ENCODE peak calls at places on chromosomes 11 and 22, in six cellular contexts. Y, R, Q, L, U and F are unnamed samples.

GRCh38 chr11:26994579-26995210 is 783 bp downstream of the FIBIN start:
- DNase-seq in Y (no peak), R (peak; percentile 16), Q (no peak), L (no peak), U (no peak), F (no peak)

GRCh38 chr11:1073261-1073724 is 1.4 kb upstream of the MUC2 start:
- DNase-seq in Y (peak; percentile 46), R (peak; percentile 13), Q (no peak), L (no peak), U (no peak), F (peak; percentile 4)

GRCh38 chr22:35838849-35839646 is 121.4 kb downstream of the APOL5 start:
- DNase-seq in Y (peak; percentile 45), R (peak; percentile 22), Q (no peak), L (no peak), U (no peak), F (peak; percentile 24)

GRCh38 chr11:17746096-17746495 is 11.5 kb downstream of the KCNC1 start:
- DNase-seq in Y (no peak), R (no peak), Q (no peak), L (no peak), U (no peak), F (no peak)

GRCh38 chr22:42664976-42665831 is 16.0 kb upstream of the CYB5R3 start:
- DNase-seq in Y (no peak), R (no peak), Q (no peak), L (no peak), U (peak; percentile 93), F (no peak)

GRCh38 chr11:120244966-120245365 is 5.0 kb downstream of the POU2F3 start:
- DNase-seq in Y (no peak), R (no peak), Q (no peak), L (no peak), U (no peak), F (no peak)

GRCh38 chr11:75387742-75388294 is 11.5 kb upstream of the RPS3 start:
- DNase-seq in Y (no peak), R (no peak), Q (no peak), L (no peak), U (no peak), F (no peak)

GRCh38 chr22:35198738-35199137 is 58.6 kb upstream of the HMGXB4 start:
- DNase-seq in Y (no peak), R (no peak), Q (no peak), L (no peak), U (no peak), F (no peak)

GRCh38 chr22:32695451-32695891 is 106.0 kb upstream of the TIMP3 start:
- DNase-seq in Y (peak; percentile 87), R (no peak), Q (no peak), L (no peak), U (no peak), F (peak; percentile 21)

GRCh38 chr22:20956258-20957117 is 10.6 kb upstream of the AIFM3 start:
- DNase-seq in Y (peak; percentile 53), R (peak; percentile 61), Q (no peak), L (no peak), U (no peak), F (peak; percentile 73)

GRCh38 chr11:84249344-84250135 is 963.4 kb upstream of the CCDC90B start:
- DNase-seq in Y (no peak), R (no peak), Q (no peak), L (no peak), U (peak; percentile 25), F (no peak)

GRCh38 chr11:45141631-45142030 is 4.8 kb upstream of the PRDM11 start:
- DNase-seq in Y (no peak), R (no peak), Q (no peak), L (no peak), U (no peak), F (no peak)

GRCh38 chr11:125314264-125315087 is 149.9 kb downstream of the PKNOX2 start:
- DNase-seq in Y (no peak), R (no peak), Q (no peak), L (no peak), U (no peak), F (no peak)

GRCh38 chr11:24375896-24376295 is 121.0 kb upstream of the LUZP2 start:
- DNase-seq in Y (no peak), R (no peak), Q (no peak), L (no peak), U (no peak), F (no peak)

GRCh38 chr22:38941488-38941987 is 15.9 kb upstream of the APOBEC3A start:
- DNase-seq in Y (no peak), R (no peak), Q (no peak), L (no peak), U (peak; percentile 88), F (no peak)

GRCh38 chr11:20013346-20014066 is 146.8 kb downstream of the DBX1 start:
- DNase-seq in Y (peak; percentile 73), R (no peak), Q (no peak), L (peak; percentile 25), U (no peak), F (no peak)

GRCh38 chr11:103942646-103943045 is 93.8 kb upstream of the DDI1 start:
- DNase-seq in Y (no peak), R (no peak), Q (no peak), L (no peak), U (no peak), F (no peak)

GRCh38 chr11:1297576-1298473 is 11.6 kb downstream of the TOLLIP start:
- DNase-seq in Y (no peak), R (no peak), Q (no peak), L (no peak), U (no peak), F (no peak)

GRCh38 chr11:68021167-68021787 is 9.2 kb upstream of the NDUFS8 start:
- DNase-seq in Y (no peak), R (peak; percentile 53), Q (no peak), L (no peak), U (no peak), F (no peak)

GRCh38 chr22:18048441-18048898 is 24.1 kb upstream of the MICAL3 start:
- DNase-seq in Y (no peak), R (no peak), Q (no peak), L (peak; percentile 47), U (no peak), F (no peak)

GRCh38 chr22:33864723-33865130 is 55.5 kb downstream of the LARGE1 start:
- DNase-seq in Y (peak; percentile 63), R (no peak), Q (no peak), L (no peak), U (no peak), F (no peak)

GRCh38 chr11:121082219-121082618 is 18.8 kb upstream of the TECTA start:
- DNase-seq in Y (no peak), R (no peak), Q (no peak), L (no peak), U (no peak), F (no peak)

GRCh38 chr11:34963351-34963750 is 46.9 kb downstream of the PDHX start:
- DNase-seq in Y (no peak), R (no peak), Q (no peak), L (no peak), U (no peak), F (no peak)

GRCh38 chr11:132427611-132428010 is 1057.2 kb downstream of the NTM start:
- DNase-seq in Y (no peak), R (no peak), Q (no peak), L (no peak), U (no peak), F (no peak)

GRCh38 chr22:45889539-45890350 is 87.2 kb downstream of the WNT7B start:
- DNase-seq in Y (no peak), R (peak; percentile 13), Q (no peak), L (no peak), U (no peak), F (no peak)

GRCh38 chr22:32587449-32587848 is 112.8 kb downstream of the FBXO7 start:
- DNase-seq in Y (no peak), R (no peak), Q (no peak), L (no peak), U (no peak), F (no peak)

DNA sequence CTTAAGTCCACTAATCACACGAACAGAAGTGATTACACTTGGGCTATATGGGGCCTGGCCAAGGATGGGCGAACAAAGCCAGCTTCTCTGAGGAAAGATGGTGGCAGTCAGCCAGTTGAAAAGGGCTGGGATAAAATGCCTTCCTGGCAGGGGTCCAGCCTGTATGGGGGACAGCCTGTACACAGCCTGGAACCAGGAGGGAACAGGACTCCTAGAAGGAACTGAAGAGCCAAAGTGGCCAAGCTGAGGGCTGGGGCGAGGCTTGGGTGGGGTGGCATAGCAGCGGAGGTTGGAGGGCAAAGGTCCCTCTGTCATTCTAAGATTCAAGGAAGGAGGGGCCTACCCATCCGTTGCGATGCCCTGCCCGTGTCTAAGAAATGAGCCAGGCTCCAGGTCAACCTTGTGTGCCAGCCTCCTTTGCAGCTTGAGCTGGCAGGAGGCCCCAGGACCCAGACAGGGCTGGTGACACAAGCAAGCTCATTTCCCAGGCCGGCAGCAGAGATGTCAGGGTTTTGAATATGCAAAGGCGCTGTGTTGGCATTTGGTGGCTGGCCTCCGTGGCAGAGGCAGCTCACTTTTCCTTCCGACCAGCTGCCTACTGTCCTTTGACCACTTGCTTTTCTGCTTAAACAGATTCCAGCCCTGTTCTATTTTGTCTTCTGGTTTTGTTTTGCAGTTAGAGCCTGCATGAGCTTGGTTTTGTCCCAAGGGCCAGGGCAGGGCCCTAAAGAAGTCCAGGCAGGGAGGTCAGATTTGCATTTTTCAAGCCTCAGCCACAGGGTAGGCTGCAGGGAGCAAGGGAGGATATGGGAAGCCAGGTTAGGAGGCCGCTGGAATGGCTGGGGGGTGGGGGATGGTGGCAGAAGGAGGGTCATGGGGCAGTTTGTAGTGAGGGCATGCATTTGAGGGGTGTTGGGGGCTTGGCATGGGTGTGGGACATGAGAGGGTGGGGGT is 22.8 kb downstream of the FADD start:
- DNase-seq in Y (no peak), R (no peak), Q (no peak), L (no peak), U (no peak), F (no peak)
- TF ChIP-seq SP1 in Y (no peak), R (no peak), Q (no peak), L (no peak), U (no peak), F (no peak)

GRCh38 chr22:49297286-49297870 is 530.3 kb downstream of the BRD1 start:
- DNase-seq in Y (no peak), R (no peak), Q (no peak), L (no peak), U (no peak), F (no peak)
- TF ChIP-seq MAX in Y (no peak), R (no peak), Q (no peak), L (no peak), U (no peak), F (no peak)

GRCh38 chr22:27420817-27421361 is 380.7 kb downstream of the MN1 start:
- DNase-seq in Y (no peak), R (no peak), Q (no peak), L (no peak), U (no peak), F (no peak)
- TF ChIP-seq SP1 in Y (no peak), R (no peak), Q (no peak), L (no peak), U (no peak), F (no peak)

GRCh38 chr22:30267382-30268302 is 991 bp upstream of the OSM start:
- DNase-seq in Y (no peak), R (no peak), Q (no peak), L (no peak), U (no peak), F (no peak)
- TF ChIP-seq MAX in Y (no peak), R (no peak), Q (no peak), L (no peak), U (no peak), F (no peak)